ENCODE peak calls at places on chromosomes 7 and 10, in ten cellular contexts. D is HFF-Myc, I is cardiac fibroblast, A is fibroblast of villous mesenchyme, K is AG09309, V is A549, O is neural progenitor cell, T is left lung, G is fibroblast of the aortic adventitia, H is astrocyte of the spinal cord. Z is an unnamed sample.

GRCh38 chr7:98372993-98373392 is 27.9 kb downstream of the BAIAP2L1 start:
- DNase-seq in D (no peak), I (peak; percentile 85), A (no peak), K (peak; percentile 46), V (no peak), O (no peak), T (no peak), G (peak; percentile 66), H (peak; percentile 89), Z (peak; percentile 30)

GRCh38 chr7:74284781-74285259 is 4.4 kb upstream of the CLIP2 start:
- DNase-seq in D (no peak), I (no peak), A (no peak), K (no peak), V (peak; percentile 86), O (peak; percentile 74), T (no peak), G (no peak), H (no peak), Z (no peak)

GRCh38 chr10:79192677-79193003 is 123.9 kb downstream of the ZMIZ1 start:
- DNase-seq in D (no peak), I (peak; percentile 48), A (peak; percentile 64), K (no peak), V (no peak), O (no peak), T (peak; percentile 80), G (peak; percentile 79), H (peak; percentile 62), Z (peak; percentile 30)

GRCh38 chr10:108104697-108105096 is 940.2 kb upstream of the SORCS1 start:
- DNase-seq in D (no peak), I (no peak), A (no peak), K (no peak), V (no peak), O (no peak), T (no peak), G (no peak), H (no peak), Z (no peak)

GRCh38 chr7:116802784-116803183 is 59.6 kb upstream of the CAPZA2 start:
- DNase-seq in D (peak; percentile 61), I (peak; percentile 89), A (peak; percentile 69), K (no peak), V (peak; percentile 84), O (peak; percentile 48), T (no peak), G (peak; percentile 67), H (peak; percentile 75), Z (peak; percentile 74)

GRCh38 chr7:38438938-38439337 is 165.5 kb upstream of the TARP start:
- DNase-seq in D (no peak), I (no peak), A (no peak), K (no peak), V (no peak), O (no peak), T (no peak), G (no peak), H (no peak), Z (no peak)

GRCh38 chr7:87206361-87206760 is 13.2 kb downstream of the TMEM243 start:
- DNase-seq in D (no peak), I (peak; percentile 56), A (no peak), K (no peak), V (no peak), O (no peak), T (no peak), G (no peak), H (peak; percentile 28), Z (no peak)

GRCh38 chr10:112663181-112663879 is 216.3 kb downstream of the VTI1A start:
- DNase-seq in D (no peak), I (peak; percentile 71), A (no peak), K (peak; percentile 25), V (peak; percentile 35), O (no peak), T (no peak), G (peak; percentile 40), H (peak; percentile 56), Z (peak; percentile 44)

GRCh38 chr7:155009570-155010157 is 6.7 kb upstream of the PAXIP1 start:
- DNase-seq in D (no peak), I (peak; percentile 19), A (no peak), K (no peak), V (peak; percentile 38), O (peak; percentile 17), T (no peak), G (no peak), H (no peak), Z (peak; percentile 2)

GRCh38 chr10:58641095-58641531 is 128.4 kb downstream of the BICC1 start:
- DNase-seq in D (peak; percentile 98), I (peak; percentile 98), A (peak; percentile 95), K (peak; percentile 99), V (peak; percentile 94), O (peak; percentile 7), T (no peak), G (peak; percentile 99), H (peak; percentile 97), Z (peak; percentile 96)

GRCh38 chr7:142459557-142459963 is 201.7 kb upstream of the PRSS58 start:
- DNase-seq in D (peak; percentile 72), I (peak; percentile 87), A (peak; percentile 72), K (peak; percentile 47), V (peak; percentile 61), O (peak; percentile 56), T (no peak), G (peak; percentile 89), H (peak; percentile 85), Z (peak; percentile 78)

GRCh38 chr10:101319241-101319915 is 34.6 kb upstream of the BTRC start:
- DNase-seq in D (no peak), I (no peak), A (no peak), K (no peak), V (no peak), O (peak; percentile 75), T (no peak), G (no peak), H (no peak), Z (peak; percentile 10)

GRCh38 chr10:122494833-122495232 is 33.5 kb downstream of the HTRA1 start:
- DNase-seq in D (no peak), I (peak; percentile 94), A (no peak), K (peak; percentile 58), V (peak; percentile 16), O (no peak), T (no peak), G (peak; percentile 76), H (peak; percentile 88), Z (peak; percentile 67)

GRCh38 chr7:134254311-134254710 is 62.4 kb downstream of the SLC35B4 start:
- DNase-seq in D (no peak), I (peak; percentile 22), A (peak; percentile 4), K (no peak), V (peak; percentile 61), O (peak; percentile 25), T (no peak), G (no peak), H (peak; percentile 2), Z (peak; percentile 3)

GRCh38 chr10:86770412-86770960 is 14.1 kb downstream of the BMPR1A start:
- DNase-seq in D (no peak), I (no peak), A (no peak), K (no peak), V (no peak), O (peak; percentile 51), T (no peak), G (no peak), H (no peak), Z (no peak)

GRCh38 chr10:865257-865656 is 66.2 kb downstream of the LARP4B start:
- DNase-seq in D (no peak), I (no peak), A (no peak), K (no peak), V (no peak), O (peak; percentile 15), T (no peak), G (no peak), H (no peak), Z (no peak)
- TF ChIP-seq CTCF in D (peak; percentile 3), I (peak; percentile 11), A (no peak), K (no peak), V (no peak), O (peak; percentile 33), T (no peak), G (no peak), H (peak; percentile 3), Z (no peak)

GRCh38 chr10:290026-290725 is 154.9 kb downstream of the ZMYND11 start:
- DNase-seq in D (no peak), I (no peak), A (no peak), K (peak; percentile 69), V (no peak), O (no peak), T (no peak), G (peak; percentile 71), H (no peak), Z (peak; percentile 85)

GRCh38 chr10:287029-287428 is 151.8 kb downstream of the ZMYND11 start:
- DNase-seq in D (no peak), I (no peak), A (peak; percentile 37), K (no peak), V (no peak), O (no peak), T (no peak), G (peak; percentile 25), H (peak; percentile 26), Z (no peak)

GRCh38 chr10:287814-288213 is 152.6 kb downstream of the ZMYND11 start:
- DNase-seq in D (no peak), I (peak; percentile 10), A (no peak), K (no peak), V (no peak), O (peak; percentile 28), T (no peak), G (no peak), H (no peak), Z (peak; percentile 7)

GRCh38 chr10:289581-289980 is 154.3 kb downstream of the ZMYND11 start:
- DNase-seq in D (no peak), I (no peak), A (no peak), K (no peak), V (no peak), O (no peak), T (no peak), G (no peak), H (no peak), Z (no peak)

GRCh38 chr10:288605-289200 is 153.4 kb downstream of the ZMYND11 start:
- DNase-seq in D (no peak), I (no peak), A (no peak), K (no peak), V (no peak), O (no peak), T (no peak), G (no peak), H (no peak), Z (no peak)
- H3K4me3 ChIP-seq in D (no peak overlapping the region), I (no peak overlapping the region), A (no peak overlapping the region), K (no peak overlapping the region), V (no peak overlapping the region), O (no peak overlapping the region), T (no peak overlapping the region), G (no peak overlapping the region), H (no peak overlapping the region), Z (no peak overlapping the region)

DNA sequence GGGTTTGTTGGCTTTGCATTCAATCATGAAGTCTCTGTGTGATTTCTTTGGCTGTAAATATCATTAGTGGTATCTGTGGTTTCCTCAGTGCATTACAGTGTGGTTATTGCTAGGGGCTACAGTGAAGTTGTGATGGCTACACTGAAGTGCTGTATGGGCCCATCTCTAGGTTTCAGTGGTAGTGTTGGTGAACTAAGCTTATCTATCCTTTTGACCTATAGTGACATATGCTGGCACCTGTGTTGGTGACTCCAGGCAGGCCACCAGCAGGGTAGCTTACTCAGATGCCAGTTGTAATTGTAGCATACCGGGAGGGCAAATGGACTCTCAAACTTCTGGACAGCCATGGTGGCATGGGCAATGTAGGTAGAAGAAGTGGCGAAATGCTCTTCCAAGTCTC is 219.0 kb downstream of the ANKRD30A start:
- DNase-seq in D (no peak), I (no peak), A (no peak), K (no peak), V (no peak), O (no peak), T (no peak), G (no peak), H (no peak), Z (no peak)
- TF ChIP-seq CTCF in D (no peak), I (no peak), A (no peak), K (no peak), V (no peak), O (no peak), T (no peak), G (no peak), H (no peak), Z (no peak)

GRCh38 chr7:25180946-25181345 is 47.3 kb downstream of the NPVF start:
- DNase-seq in D (no peak), I (no peak), A (no peak), K (no peak), V (peak; percentile 34), O (peak; percentile 8), T (no peak), G (no peak), H (no peak), Z (no peak)
- H3K4me3 ChIP-seq in D (peak overlapping the region; percentile 55), I (no peak overlapping the region), A (no peak overlapping the region), K (no peak overlapping the region), V (peak overlapping the region; percentile 80), O (no peak overlapping the region), T (peak overlapping the region; percentile 68), G (peak overlapping the region; percentile 73), H (no peak overlapping the region), Z (no peak overlapping the region)

Z was measured in fibroblast of pulmonary artery.